ENCODE peak calls at places on chromosomes 6 and 20, in seven cellular contexts. One of them, this sample, is unnamed.

GRCh38 chr6:69867075-69867911 is 937 bp downstream of the COL19A1 start:
- DNase-seq in trophoblast cell: peak; percentile 57
- DNase-seq in H9: peak; percentile 62
- DNase-seq in neuronal stem cell: peak; percentile 72
- DNase-seq in H1: no peak
- DNase-seq in mesendoderm: peak; percentile 81
- DNase-seq in mesenchymal stem cell: peak; percentile 67
- DNase-seq in this sample: peak; percentile 0

GRCh38 chr6:34534656-34535055 is 21.5 kb downstream of the SPDEF start:
- DNase-seq in mesendoderm: no peak
- DNase-seq in H1: no peak
- DNase-seq in neuronal stem cell: no peak
- DNase-seq in trophoblast cell: no peak
- DNase-seq in H9: no peak
- DNase-seq in mesenchymal stem cell: no peak
- DNase-seq in this sample: no peak

GRCh38 chr6:148835920-148836441 is 89.2 kb downstream of the UST start:
- DNase-seq in trophoblast cell: no peak
- DNase-seq in H9: no peak
- DNase-seq in neuronal stem cell: no peak
- DNase-seq in mesendoderm: no peak
- DNase-seq in H1: no peak
- DNase-seq in mesenchymal stem cell: no peak
- DNase-seq in this sample: peak; percentile 96

GRCh38 chr6:41072836-41073202 is at the start of gene NFYA:
- DNase-seq in H1: no peak
- DNase-seq in neuronal stem cell: no peak
- DNase-seq in mesendoderm: no peak
- DNase-seq in H9: peak; percentile 99
- DNase-seq in trophoblast cell: no peak
- DNase-seq in mesenchymal stem cell: peak; percentile 99
- DNase-seq in this sample: peak; percentile 99

GRCh38 chr20:19252670-19253120 is 40.3 kb downstream of the SLC24A3 start:
- DNase-seq in neuronal stem cell: no peak
- DNase-seq in H1: no peak
- DNase-seq in mesenchymal stem cell: peak; percentile 73
- DNase-seq in mesendoderm: no peak
- DNase-seq in H9: no peak
- DNase-seq in trophoblast cell: peak; percentile 92
- DNase-seq in this sample: no peak

GRCh38 chr20:51385941-51386530 is 156.5 kb downstream of the NFATC2 start:
- DNase-seq in mesendoderm: peak; percentile 74
- DNase-seq in neuronal stem cell: no peak
- DNase-seq in trophoblast cell: peak; percentile 30
- DNase-seq in H9: peak; percentile 71
- DNase-seq in H1: no peak
- DNase-seq in mesenchymal stem cell: peak; percentile 60
- DNase-seq in this sample: peak; percentile 41

GRCh38 chr20:49541733-49542513 is 26.0 kb downstream of the PTGIS start:
- DNase-seq in mesenchymal stem cell: peak; percentile 61
- DNase-seq in neuronal stem cell: peak; percentile 79
- DNase-seq in mesendoderm: peak; percentile 89
- DNase-seq in H9: peak; percentile 81
- DNase-seq in trophoblast cell: peak; percentile 74
- DNase-seq in H1: no peak
- DNase-seq in this sample: peak; percentile 63

GRCh38 chr6:71707059-71707458 is 179.3 kb upstream of the RIMS1 start:
- DNase-seq in mesendoderm: peak; percentile 6
- DNase-seq in neuronal stem cell: no peak
- DNase-seq in mesenchymal stem cell: no peak
- DNase-seq in H9: no peak
- DNase-seq in H1: no peak
- DNase-seq in trophoblast cell: peak; percentile 56
- DNase-seq in this sample: no peak

GRCh38 chr6:31156647-31157046 is 955 bp downstream of the CCHCR1 start:
- DNase-seq in H1: no peak
- DNase-seq in trophoblast cell: no peak
- DNase-seq in mesenchymal stem cell: no peak
- DNase-seq in mesendoderm: no peak
- DNase-seq in H9: no peak
- DNase-seq in neuronal stem cell: no peak
- DNase-seq in this sample: no peak

GRCh38 chr20:63333241-63333836 is 27.8 kb downstream of the CHRNA4 start:
- DNase-seq in mesenchymal stem cell: no peak
- DNase-seq in mesendoderm: no peak
- DNase-seq in neuronal stem cell: no peak
- DNase-seq in H1: no peak
- DNase-seq in trophoblast cell: no peak
- DNase-seq in H9: no peak
- DNase-seq in this sample: no peak

GRCh38 chr6:163489584-163489983 is 75.1 kb downstream of the QKI start:
- DNase-seq in mesendoderm: no peak
- DNase-seq in H9: no peak
- DNase-seq in trophoblast cell: no peak
- DNase-seq in H1: no peak
- DNase-seq in mesenchymal stem cell: no peak
- DNase-seq in neuronal stem cell: no peak
- DNase-seq in this sample: peak; percentile 35

GRCh38 chr20:33233129-33233774 is 2.5 kb upstream of the BPIFA1 start:
- DNase-seq in mesendoderm: peak; percentile 55
- DNase-seq in mesenchymal stem cell: no peak
- DNase-seq in neuronal stem cell: no peak
- DNase-seq in H9: peak; percentile 65
- DNase-seq in trophoblast cell: no peak
- DNase-seq in H1: peak; percentile 21
- DNase-seq in this sample: no peak

GRCh38 chr6:127578900-127579299 is 1.9 kb downstream of the C6orf58 start:
- DNase-seq in trophoblast cell: no peak
- DNase-seq in neuronal stem cell: no peak
- DNase-seq in H9: no peak
- DNase-seq in H1: no peak
- DNase-seq in mesendoderm: no peak
- DNase-seq in mesenchymal stem cell: no peak
- DNase-seq in this sample: no peak

GRCh38 chr6:97151611-97152010 is 131.4 kb downstream of the MMS22L start:
- DNase-seq in H1: no peak
- DNase-seq in H9: no peak
- DNase-seq in neuronal stem cell: no peak
- DNase-seq in trophoblast cell: no peak
- DNase-seq in mesenchymal stem cell: no peak
- DNase-seq in mesendoderm: no peak
- DNase-seq in this sample: no peak

GRCh38 chr6:82006027-82006738 is 241.4 kb downstream of the IBTK start:
- DNase-seq in H9: peak; percentile 46
- DNase-seq in mesendoderm: peak; percentile 49
- DNase-seq in neuronal stem cell: no peak
- DNase-seq in H1: no peak
- DNase-seq in trophoblast cell: peak; percentile 45
- DNase-seq in mesenchymal stem cell: peak; percentile 45
- DNase-seq in this sample: peak; percentile 40

GRCh38 chr6:2231438-2231837 is 14.0 kb downstream of the GMDS start:
- DNase-seq in neuronal stem cell: no peak
- DNase-seq in mesenchymal stem cell: no peak
- DNase-seq in H1: no peak
- DNase-seq in mesendoderm: peak; percentile 11
- DNase-seq in trophoblast cell: no peak
- DNase-seq in H9: no peak
- DNase-seq in this sample: peak; percentile 18

GRCh38 chr20:56996533-56996932 is 269.9 kb downstream of the BMP7 start:
- DNase-seq in trophoblast cell: no peak
- DNase-seq in H1: no peak
- DNase-seq in H9: no peak
- DNase-seq in neuronal stem cell: no peak
- DNase-seq in mesendoderm: no peak
- DNase-seq in mesenchymal stem cell: no peak
- DNase-seq in this sample: no peak

GRCh38 chr20:44092551-44093248 is 94.3 kb downstream of the JPH2 start:
- DNase-seq in neuronal stem cell: peak; percentile 27
- DNase-seq in H1: no peak
- DNase-seq in mesenchymal stem cell: peak; percentile 53
- DNase-seq in H9: peak; percentile 41
- DNase-seq in trophoblast cell: no peak
- DNase-seq in mesendoderm: peak; percentile 55
- DNase-seq in this sample: peak; percentile 49

GRCh38 chr20:63087872-63088680 is 81.3 kb upstream of the BHLHE23 start:
- DNase-seq in mesendoderm: no peak
- DNase-seq in trophoblast cell: no peak
- DNase-seq in mesenchymal stem cell: no peak
- DNase-seq in H9: peak; percentile 23
- DNase-seq in neuronal stem cell: no peak
- DNase-seq in H1: no peak
- DNase-seq in this sample: no peak

GRCh38 chr6:93418448-93419303 is 683 bp downstream of the EPHA7 start:
- DNase-seq in trophoblast cell: no peak
- DNase-seq in mesenchymal stem cell: peak; percentile 69
- DNase-seq in H9: peak; percentile 65
- DNase-seq in H1: no peak
- DNase-seq in mesendoderm: peak; percentile 75
- DNase-seq in neuronal stem cell: peak; percentile 78
- DNase-seq in this sample: no peak

GRCh38 chr6:168104636-168105035 is 25.6 kb upstream of the FRMD1 start:
- DNase-seq in H9: no peak
- DNase-seq in mesendoderm: no peak
- DNase-seq in trophoblast cell: no peak
- DNase-seq in neuronal stem cell: no peak
- DNase-seq in mesenchymal stem cell: no peak
- DNase-seq in H1: no peak
- DNase-seq in this sample: no peak

GRCh38 chr20:61588356-61589054 is 336.4 kb downstream of the CDH4 start:
- DNase-seq in mesenchymal stem cell: peak; percentile 80
- DNase-seq in mesendoderm: peak; percentile 59
- DNase-seq in H1: no peak
- DNase-seq in neuronal stem cell: no peak
- DNase-seq in trophoblast cell: no peak
- DNase-seq in H9: no peak
- DNase-seq in this sample: peak; percentile 69

GRCh38 chr6:43129434-43130194 is 41.5 kb upstream of the SRF start:
- DNase-seq in neuronal stem cell: no peak
- DNase-seq in H9: no peak
- DNase-seq in mesendoderm: peak; percentile 71
- DNase-seq in trophoblast cell: no peak
- DNase-seq in mesenchymal stem cell: peak; percentile 42
- DNase-seq in H1: no peak
- DNase-seq in this sample: peak; percentile 35

GRCh38 chr20:39602649-39603048 is 640.5 kb downstream of the DHX35 start:
- DNase-seq in mesenchymal stem cell: no peak
- DNase-seq in neuronal stem cell: no peak
- DNase-seq in H9: no peak
- DNase-seq in H1: no peak
- DNase-seq in trophoblast cell: no peak
- DNase-seq in mesendoderm: no peak
- DNase-seq in this sample: no peak

GRCh38 chr6:170393807-170394399 is 87.3 kb downstream of the FAM120B start:
- DNase-seq in trophoblast cell: no peak
- DNase-seq in mesendoderm: no peak
- DNase-seq in mesenchymal stem cell: no peak
- DNase-seq in H9: no peak
- DNase-seq in neuronal stem cell: no peak
- DNase-seq in H1: no peak
- DNase-seq in this sample: peak; percentile 19

GRCh38 chr6:912871-913663 is 220.1 kb upstream of the EXOC2 start:
- DNase-seq in mesendoderm: peak; percentile 76
- DNase-seq in trophoblast cell: peak; percentile 84
- DNase-seq in neuronal stem cell: peak; percentile 21
- DNase-seq in mesenchymal stem cell: peak; percentile 22
- DNase-seq in H9: peak; percentile 85
- DNase-seq in H1: peak; percentile 39
- DNase-seq in this sample: peak; percentile 47

GRCh38 chr6:73109659-73110058 is 115.6 kb downstream of the KHDC1L start:
- DNase-seq in H1: no peak
- DNase-seq in mesendoderm: no peak
- DNase-seq in neuronal stem cell: no peak
- DNase-seq in H9: no peak
- DNase-seq in trophoblast cell: no peak
- DNase-seq in mesenchymal stem cell: no peak
- DNase-seq in this sample: no peak

DNA sequence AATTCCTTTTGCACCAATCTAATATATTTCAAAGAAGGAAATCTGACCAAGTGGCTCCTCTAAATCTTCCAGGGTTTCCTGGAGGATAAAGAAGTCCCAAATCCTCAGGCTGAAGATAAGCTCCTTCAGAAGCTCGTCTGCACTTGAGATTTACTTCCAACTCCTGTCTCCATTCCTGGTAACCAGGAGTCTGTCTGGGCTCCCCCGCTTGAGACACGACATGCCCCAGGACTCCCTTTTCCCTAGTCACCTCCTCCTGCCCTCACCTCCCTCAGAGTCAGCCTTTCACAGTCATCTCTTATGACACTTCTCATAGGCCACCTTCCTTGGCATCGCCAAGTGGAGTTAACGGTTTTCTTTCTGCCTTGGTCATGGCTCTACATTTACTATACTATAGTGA is 103.4 kb upstream of the NEDD9 start:
- DNase-seq in trophoblast cell: no peak
- DNase-seq in neuronal stem cell: no peak
- DNase-seq in mesendoderm: no peak
- DNase-seq in H1: no peak
- DNase-seq in H9: no peak
- DNase-seq in mesenchymal stem cell: no peak
- DNase-seq in this sample: no peak
- H3K4ac ChIP-seq in trophoblast cell: no peak overlapping the region
- H3K4ac ChIP-seq in neuronal stem cell: no peak overlapping the region
- H3K4ac ChIP-seq in mesendoderm: no peak overlapping the region
- H3K4ac ChIP-seq in H1: no peak overlapping the region
- H3K4ac ChIP-seq in H9: no peak overlapping the region
- H3K4ac ChIP-seq in mesenchymal stem cell: no peak overlapping the region
- H3K4ac ChIP-seq in this sample: no peak overlapping the region

GRCh38 chr6:160188773-160189172 is 67.2 kb downstream of the SLC22A1 start:
- DNase-seq in H9: no peak
- DNase-seq in mesendoderm: no peak
- DNase-seq in H1: no peak
- DNase-seq in trophoblast cell: no peak
- DNase-seq in neuronal stem cell: no peak
- DNase-seq in mesenchymal stem cell: no peak
- DNase-seq in this sample: no peak
- H3K4ac ChIP-seq in H9: no peak overlapping the region
- H3K4ac ChIP-seq in mesendoderm: no peak overlapping the region
- H3K4ac ChIP-seq in H1: no peak overlapping the region
- H3K4ac ChIP-seq in trophoblast cell: no peak overlapping the region
- H3K4ac ChIP-seq in neuronal stem cell: no peak overlapping the region
- H3K4ac ChIP-seq in mesenchymal stem cell: no peak overlapping the region
- H3K4ac ChIP-seq in this sample: no peak overlapping the region

GRCh38 chr20:14715400-14715799 is 378.0 kb upstream of the FLRT3 start:
- DNase-seq in mesendoderm: no peak
- DNase-seq in trophoblast cell: no peak
- DNase-seq in H1: no peak
- DNase-seq in H9: peak; percentile 35
- DNase-seq in mesenchymal stem cell: no peak
- DNase-seq in neuronal stem cell: no peak
- DNase-seq in this sample: no peak
- H3K4ac ChIP-seq in mesendoderm: no peak overlapping the region
- H3K4ac ChIP-seq in trophoblast cell: no peak overlapping the region
- H3K4ac ChIP-seq in H1: no peak overlapping the region
- H3K4ac ChIP-seq in H9: no peak overlapping the region
- H3K4ac ChIP-seq in mesenchymal stem cell: no peak overlapping the region
- H3K4ac ChIP-seq in neuronal stem cell: no peak overlapping the region
- H3K4ac ChIP-seq in this sample: no peak overlapping the region

DNA sequence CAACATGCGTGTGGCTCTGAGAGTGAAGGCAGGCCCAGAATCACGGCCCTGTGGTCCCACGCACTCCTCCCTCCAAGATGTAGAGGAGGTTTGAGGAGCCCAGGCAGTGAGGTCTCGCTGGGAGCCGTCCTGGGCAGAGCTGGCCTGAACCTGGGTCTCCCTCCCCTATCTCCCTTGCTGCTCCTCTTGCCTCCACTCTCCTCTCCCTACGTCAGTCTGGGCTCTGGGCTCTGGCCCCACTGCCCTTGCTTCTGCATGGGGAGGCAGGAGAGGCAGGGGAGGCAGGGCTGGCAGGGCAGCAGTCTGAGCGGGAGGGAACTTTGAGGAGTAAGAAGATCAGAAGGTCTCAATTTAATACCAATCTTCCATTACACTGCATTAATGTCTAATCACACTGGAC is 375.1 kb downstream of the ZFAND3 start:
- DNase-seq in H9: no peak
- DNase-seq in H1: no peak
- DNase-seq in mesendoderm: no peak
- DNase-seq in trophoblast cell: no peak
- DNase-seq in mesenchymal stem cell: no peak
- DNase-seq in neuronal stem cell: no peak
- DNase-seq in this sample: no peak
- H3K4ac ChIP-seq in H9: no peak overlapping the region
- H3K4ac ChIP-seq in H1: no peak overlapping the region
- H3K4ac ChIP-seq in mesendoderm: no peak overlapping the region
- H3K4ac ChIP-seq in trophoblast cell: no peak overlapping the region
- H3K4ac ChIP-seq in mesenchymal stem cell: no peak overlapping the region
- H3K4ac ChIP-seq in neuronal stem cell: no peak overlapping the region
- H3K4ac ChIP-seq in this sample: no peak overlapping the region

This sample was measured in IMR-90.